ENCODE peak calls at places on chromosome 15, in nine cellular contexts. S is tibial artery; K is cardiac muscle cell; I is naive thymus-derived CD4-positive, alpha-beta T cell; G is effector memory CD4-positive, alpha-beta T cell; O is aorta; M is neuronal stem cell; E is GM23338; Z is left ventricle myocardium inferior. B is an unnamed sample.

GRCh38 chr15:45351229-45351628 is 27.1 kb downstream of the GATM start:
- DNase-seq in S (no peak), K (no peak), I (no peak), G (no peak), O (no peak), M (no peak), E (no peak), Z (no peak), B (no peak)

GRCh38 chr15:68900032-68900431 is 30.3 kb upstream of the SPESP1 start:
- DNase-seq in S (no peak), K (no peak), I (no peak), G (no peak), O (no peak), M (no peak), E (no peak), Z (no peak), B (no peak)

GRCh38 chr15:63372018-63372705 is 9.5 kb downstream of the CA12 start:
- DNase-seq in S (peak; percentile 90), K (no peak), I (no peak), G (no peak), O (peak; percentile 88), M (no peak), E (no peak), Z (no peak), B (no peak)

GRCh38 chr15:73329501-73330200 is 39.1 kb downstream of the HCN4 start:
- DNase-seq in S (no peak), K (no peak), I (no peak), G (no peak), O (no peak), M (no peak), E (no peak), Z (no peak), B (no peak)

GRCh38 chr15:47737424-47737823 is 20.1 kb downstream of the SEMA6D start:
- DNase-seq in S (no peak), K (no peak), I (no peak), G (no peak), O (no peak), M (no peak), E (no peak), Z (no peak), B (no peak)

GRCh38 chr15:76931397-76932089 is at the start of gene RCN2:
- DNase-seq in S (peak; percentile 97), K (peak; percentile 98), I (peak; percentile 84), G (peak; percentile 87), O (peak; percentile 97), M (peak; percentile 92), E (peak; percentile 96), Z (peak; percentile 97), B (peak; percentile 92)

GRCh38 chr15:41462396-41462795 is 31.3 kb upstream of the ITPKA start:
- DNase-seq in S (no peak), K (no peak), I (no peak), G (no peak), O (no peak), M (no peak), E (no peak), Z (no peak), B (no peak)

GRCh38 chr15:26852980-26853379 is 13.9 kb upstream of the GABRA5 start:
- DNase-seq in S (no peak), K (no peak), I (no peak), G (no peak), O (no peak), M (no peak), E (peak; percentile 38), Z (no peak), B (no peak)

GRCh38 chr15:64926661-64927060 is 15.0 kb downstream of the ANKDD1A start:
- DNase-seq in S (no peak), K (no peak), I (no peak), G (no peak), O (no peak), M (no peak), E (no peak), Z (no peak), B (no peak)

GRCh38 chr15:64930778-64931240 is 19.1 kb downstream of the ANKDD1A start:
- DNase-seq in S (no peak), K (no peak), I (no peak), G (no peak), O (no peak), M (no peak), E (no peak), Z (no peak), B (no peak)

GRCh38 chr15:64928626-64929220 is 17.0 kb downstream of the ANKDD1A start:
- DNase-seq in S (no peak), K (peak; percentile 44), I (no peak), G (no peak), O (no peak), M (no peak), E (no peak), Z (no peak), B (no peak)

GRCh38 chr15:64931381-64931780 is 19.7 kb downstream of the ANKDD1A start:
- DNase-seq in S (no peak), K (no peak), I (no peak), G (no peak), O (no peak), M (no peak), E (no peak), Z (no peak), B (no peak)

GRCh38 chr15:64930019-64930652 is 18.4 kb downstream of the ANKDD1A start:
- DNase-seq in S (no peak), K (no peak), I (no peak), G (no peak), O (no peak), M (no peak), E (no peak), Z (no peak), B (no peak)
- H3K4me3 ChIP-seq in S (no peak overlapping the region), K (no peak overlapping the region), I (no peak overlapping the region), G (no peak overlapping the region), O (no peak overlapping the region), M (no peak overlapping the region), E (no peak overlapping the region), Z (no peak overlapping the region), B (no peak overlapping the region)

GRCh38 chr15:99731336-99732267 is 1.6 kb downstream of the LYSMD4 start:
- DNase-seq in S (no peak), K (no peak), I (no peak), G (no peak), O (no peak), M (no peak), E (peak; percentile 76), Z (no peak), B (no peak)

GRCh38 chr15:99732268-99732641 is 982 bp downstream of the LYSMD4 start:
- DNase-seq in S (no peak), K (no peak), I (no peak), G (no peak), O (no peak), M (no peak), E (peak; percentile 36), Z (no peak), B (no peak)

GRCh38 chr15:99734575-99734974 is 1.3 kb upstream of the LYSMD4 start:
- DNase-seq in S (no peak), K (no peak), I (no peak), G (no peak), O (no peak), M (no peak), E (no peak), Z (no peak), B (no peak)

GRCh38 chr15:99733268-99734039 is at the start of gene LYSMD4:
- DNase-seq in S (peak; percentile 99), K (peak; percentile 97), I (peak; percentile 98), G (peak; percentile 96), O (peak; percentile 99), M (peak; percentile 93), E (peak; percentile 97), Z (peak; percentile 99), B (peak; percentile 96)

DNA sequence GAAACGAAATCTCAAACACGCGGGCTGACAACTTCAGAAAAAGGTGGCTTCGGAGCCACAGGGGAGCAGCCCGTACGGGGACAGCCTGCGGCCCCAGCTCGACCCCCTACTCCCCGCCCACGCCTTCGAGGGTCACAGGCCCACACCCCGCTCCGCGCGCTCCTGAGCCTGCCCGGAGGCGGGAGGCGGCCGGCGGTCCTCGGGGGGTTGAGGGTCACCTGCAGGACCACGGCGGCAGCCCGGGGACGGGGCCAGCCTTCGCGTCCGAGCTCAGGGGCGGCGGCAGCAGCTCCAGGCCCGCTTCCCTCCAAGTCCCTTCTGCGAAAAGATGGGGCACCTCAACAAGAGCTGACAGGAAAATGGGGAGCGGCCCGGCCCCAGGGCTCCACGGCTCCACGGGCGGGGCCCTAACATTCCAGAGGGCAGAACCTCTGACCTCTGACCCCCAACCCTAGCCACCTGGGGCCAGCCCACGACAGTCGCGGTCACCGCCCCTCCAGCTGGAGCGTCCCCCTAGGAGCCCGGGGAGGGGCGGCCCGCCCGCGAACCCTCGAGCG is 448 bp downstream of the LYSMD4 start:
- DNase-seq in S (no peak), K (peak; percentile 40), I (no peak), G (no peak), O (peak; percentile 65), M (no peak), E (peak; percentile 59), Z (peak; percentile 35), B (no peak)
- H3K27ac ChIP-seq in S (peak overlapping the region; percentile 86), K (no peak overlapping the region), I (peak overlapping the region; percentile 64), G (peak overlapping the region; percentile 47), O (no peak overlapping the region), M (peak overlapping the region; percentile 59), E (no peak overlapping the region), Z (peak overlapping the region; percentile 91), B (peak overlapping the region; percentile 20)

GRCh38 chr15:51938286-51938685 is 33.3 kb downstream of the LEO1 start:
- DNase-seq in S (no peak), K (no peak), I (no peak), G (no peak), O (no peak), M (no peak), E (no peak), Z (no peak), B (no peak)

GRCh38 chr15:51935466-51936118 is 36.0 kb downstream of the LEO1 start:
- DNase-seq in S (no peak), K (no peak), I (no peak), G (no peak), O (no peak), M (no peak), E (no peak), Z (no peak), B (no peak)

GRCh38 chr15:51939216-51939615 is 32.4 kb downstream of the LEO1 start:
- DNase-seq in S (no peak), K (no peak), I (no peak), G (no peak), O (no peak), M (no peak), E (no peak), Z (no peak), B (no peak)

GRCh38 chr15:51931638-51932037 is 39.9 kb downstream of the LEO1 start:
- DNase-seq in S (no peak), K (no peak), I (no peak), G (no peak), O (no peak), M (no peak), E (no peak), Z (no peak), B (no peak)

DNA sequence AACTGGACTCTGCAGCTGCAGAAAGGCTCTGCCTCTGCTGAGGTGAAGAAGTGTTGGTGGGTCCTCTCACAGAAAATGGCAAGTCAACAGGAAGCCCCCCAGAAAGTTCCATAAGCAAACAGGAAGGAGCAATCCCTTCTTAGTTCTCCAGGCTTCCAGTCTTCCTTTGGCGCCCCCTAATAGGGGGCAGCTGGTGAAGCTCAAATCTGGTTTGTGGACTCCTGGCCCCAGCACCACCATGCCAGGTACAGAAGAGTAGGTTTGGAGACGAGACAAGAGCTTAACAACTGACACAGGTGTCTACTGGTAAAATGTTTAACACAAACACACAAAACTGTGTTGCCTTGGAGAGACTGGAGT is 35.5 kb downstream of the LEO1 start:
- DNase-seq in S (no peak), K (peak; percentile 13), I (no peak), G (no peak), O (no peak), M (no peak), E (peak; percentile 51), Z (no peak), B (no peak)
- H3K4me3 ChIP-seq in S (no peak overlapping the region), K (no peak overlapping the region), I (no peak overlapping the region), G (no peak overlapping the region), O (no peak overlapping the region), M (no peak overlapping the region), E (no peak overlapping the region), Z (no peak overlapping the region), B (no peak overlapping the region)

GRCh38 chr15:75152382-75153079 is 49.2 kb upstream of the C15orf39 start:
- DNase-seq in S (no peak), K (no peak), I (no peak), G (no peak), O (no peak), M (no peak), E (no peak), Z (no peak), B (no peak)
- H3K27ac ChIP-seq in S (peak overlapping the region; percentile 38), K (peak overlapping the region; percentile 78), I (no peak overlapping the region), G (no peak overlapping the region), O (no peak overlapping the region), M (no peak overlapping the region), E (no peak overlapping the region), Z (no peak overlapping the region), B (peak overlapping the region; percentile 31)